ENCODE peak calls at places on chromosomes 12 and 14, in four cellular contexts. P, Q, E and J are unnamed samples.

GRCh38 chr12:49098035-49098451 is 3.4 kb upstream of the DHH start:
- DNase-seq in P (peak), Q (no peak), E (peak), J (no peak)

GRCh38 chr14:83164016-83164415 is 1630.4 kb upstream of the SEL1L start:
- DNase-seq in P (peak), Q (peak), E (no peak), J (no peak)

GRCh38 chr14:32202468-32202865 is 602 bp downstream of the RNU6-8 start:
- DNase-seq in P (no peak), Q (no peak), E (no peak), J (no peak)

GRCh38 chr12:82793882-82794281 is 107.2 kb downstream of the TMTC2 start:
- DNase-seq in P (no peak), Q (no peak), E (no peak), J (no peak)

GRCh38 chr12:88579941-88580871 is at the start of gene KITLG:
- DNase-seq in P (peak), Q (peak), E (peak), J (peak)

GRCh38 chr12:38385492-38385864 is 68.9 kb downstream of the ALG10B start:
- DNase-seq in P (no peak), Q (no peak), E (no peak), J (no peak)

GRCh38 chr12:77120695-77121094 is 55.3 kb upstream of the E2F7 start:
- DNase-seq in P (peak), Q (no peak), E (no peak), J (no peak)

GRCh38 chr14:45715946-45716345 is 462.9 kb upstream of the MIS18BP1 start:
- DNase-seq in P (no peak), Q (no peak), E (no peak), J (no peak)

GRCh38 chr14:103728721-103729120 is 13.1 kb downstream of the ZFYVE21 start:
- DNase-seq in P (no peak), Q (no peak), E (no peak), J (peak)

GRCh38 chr14:44712095-44712822 is 205.2 kb upstream of the FSCB start:
- DNase-seq in P (no peak), Q (no peak), E (no peak), J (no peak)

GRCh38 chr14:92325835-92326234 is 2.9 kb downstream of the SLC24A4 start:
- DNase-seq in P (no peak), Q (no peak), E (no peak), J (no peak)

GRCh38 chr12:53728206-53728605 is 954 bp upstream of the CALCOCO1 start:
- DNase-seq in P (no peak), Q (no peak), E (no peak), J (no peak)

GRCh38 chr14:96176275-96176674 is 28.4 kb upstream of the BDKRB2 start:
- DNase-seq in P (peak), Q (no peak), E (no peak), J (no peak)

GRCh38 chr12:19369691-19370148 is 69.6 kb upstream of the AEBP2 start:
- DNase-seq in P (peak), Q (no peak), E (no peak), J (no peak)

GRCh38 chr12:54417712-54418440 is 1.2 kb downstream of the ITGA5 start:
- DNase-seq in P (peak), Q (no peak), E (no peak), J (peak)

GRCh38 chr12:56995930-56996496 is 10.3 kb downstream of the ZBTB39 start:
- DNase-seq in P (no peak), Q (no peak), E (no peak), J (no peak)

GRCh38 chr12:7131502-7131866 is 1.3 kb downstream of the CLSTN3 start:
- DNase-seq in P (no peak), Q (no peak), E (no peak), J (no peak)

GRCh38 chr14:58297412-58297761 is 968 bp upstream of the ARID4A start:
- DNase-seq in P (peak), Q (peak), E (peak), J (no peak)

GRCh38 chr12:14260011-14260993 is 105.2 kb upstream of the ATF7IP start:
- DNase-seq in P (peak), Q (peak), E (peak), J (peak)

GRCh38 chr12:112938751-112939150 is 477 bp downstream of the OAS3 start:
- DNase-seq in P (no peak), Q (no peak), E (no peak), J (no peak)

GRCh38 chr14:102280376-102280962 is 24.5 kb downstream of the MOK start:
- DNase-seq in P (peak), Q (no peak), E (no peak), J (no peak)

GRCh38 chr12:108204117-108204516 is 75.0 kb downstream of the WSCD2 start:
- DNase-seq in P (no peak), Q (no peak), E (no peak), J (no peak)

GRCh38 chr12:20150835-20151234 is 217.5 kb upstream of the PDE3A start:
- DNase-seq in P (no peak), Q (no peak), E (no peak), J (no peak)

GRCh38 chr12:30823140-30823669 is 68.5 kb upstream of the CAPRIN2 start:
- DNase-seq in P (no peak), Q (no peak), E (peak), J (peak)